ENCODE peak calls at places on chromosome 1, in eight cellular contexts. O is sigmoid colon; P is activated CD8-positive, alpha-beta T cell treated with anti-CD3 and anti-CD28 coated beads for 36 hours; W is 8988T; E is AG04450; L is AG09319; Y is G401; K is DMS153. S is an unnamed sample.

GRCh38 chr1:114758251-114758832 is 558 bp upstream of the CSDE1 start:
- DNase-seq in O (no peak), P (no peak), W (no peak), E (no peak), L (no peak), Y (no peak), K (no peak), S (no peak)

GRCh38 chr1:63935148-63935547 is 161.3 kb downstream of the ROR1 start:
- DNase-seq in O (no peak), P (no peak), W (no peak), E (no peak), L (no peak), Y (peak), K (peak), S (no peak)

GRCh38 chr1:23018661-23019093 is 591 bp upstream of the KDM1A start:
- DNase-seq in O (no peak), P (peak), W (no peak), E (no peak), L (no peak), Y (no peak), K (no peak), S (no peak)

GRCh38 chr1:228830185-228830953 is 95.1 kb downstream of the RHOU start:
- DNase-seq in O (peak), P (no peak), W (no peak), E (no peak), L (no peak), Y (peak), K (no peak), S (no peak)

GRCh38 chr1:115648717-115649691 is 7.2 kb downstream of the VANGL1 start:
- DNase-seq in O (no peak), P (peak), W (no peak), E (no peak), L (no peak), Y (no peak), K (no peak), S (peak)

GRCh38 chr1:23810818-23811420 is 10.4 kb upstream of the GALE start:
- DNase-seq in O (no peak), P (peak), W (no peak), E (no peak), L (no peak), Y (peak), K (no peak), S (no peak)

GRCh38 chr1:105544475-105544874 is 1512.0 kb upstream of the PRMT6 start:
- DNase-seq in O (no peak), P (no peak), W (no peak), E (no peak), L (no peak), Y (no peak), K (no peak), S (no peak)

GRCh38 chr1:1304331-1305299 is 3.1 kb downstream of the ACAP3 start:
- DNase-seq in O (peak), P (no peak), W (no peak), E (peak), L (peak), Y (peak), K (peak), S (peak)

GRCh38 chr1:186391841-186392240 is 16.2 kb downstream of the ODR4 start:
- DNase-seq in O (no peak), P (no peak), W (no peak), E (no peak), L (no peak), Y (no peak), K (no peak), S (no peak)

GRCh38 chr1:228379165-228379460 is 27.5 kb downstream of the TRIM11 start:
- DNase-seq in O (peak), P (peak), W (no peak), E (no peak), L (no peak), Y (peak), K (no peak), S (no peak)

GRCh38 chr1:23524716-23525401 is 6.2 kb downstream of the E2F2 start:
- DNase-seq in O (no peak), P (peak), W (no peak), E (no peak), L (no peak), Y (no peak), K (peak), S (peak)

GRCh38 chr1:16162163-16162822 is 6.4 kb upstream of the EPHA2 start:
- DNase-seq in O (no peak), P (peak), W (no peak), E (no peak), L (no peak), Y (no peak), K (no peak), S (no peak)

GRCh38 chr1:91830242-91831131 is 55.5 kb downstream of the TGFBR3 start:
- DNase-seq in O (peak), P (no peak), W (no peak), E (peak), L (peak), Y (no peak), K (peak), S (no peak)

GRCh38 chr1:16205891-16206546 is 6.4 kb downstream of the ARHGEF19 start:
- DNase-seq in O (no peak), P (no peak), W (no peak), E (no peak), L (no peak), Y (no peak), K (no peak), S (no peak)

GRCh38 chr1:146049436-146049835 is 27.9 kb upstream of the HJV start:
- DNase-seq in O (no peak), P (peak), W (no peak), E (no peak), L (no peak), Y (no peak), K (no peak), S (no peak)

GRCh38 chr1:7795406-7795805 is 11.3 kb downstream of the PER3 start:
- DNase-seq in O (no peak), P (no peak), W (no peak), E (no peak), L (no peak), Y (no peak), K (no peak), S (no peak)

GRCh38 chr1:112284796-112285195 is 111.2 kb upstream of the CTTNBP2NL start:
- DNase-seq in O (no peak), P (no peak), W (no peak), E (no peak), L (no peak), Y (no peak), K (no peak), S (no peak)